ENCODE peak calls at places on chromosomes 6 and 20, in four cellular contexts. I, Q, S and P are unnamed samples. For H3K4me1, the result is how much of the 10 kb centered on the place peaks cover.

GRCh38 chr6:40901322-40902055 is 137.5 kb downstream of the UNC5CL start:
- DNase-seq in I (no peak), Q (no peak), S (no peak), P (no peak)

GRCh38 chr6:133584903-133585302 is 304.0 kb upstream of the TCF21 start:
- DNase-seq in Q (no peak), S (no peak), I (no peak), P (no peak)

GRCh38 chr6:158219229-158219628 is 51.1 kb downstream of the GTF2H5 start:
- DNase-seq in Q (peak), S (no peak), I (peak), P (no peak)

GRCh38 chr6:88050140-88050818 is 2.6 kb downstream of the SPACA1 start:
- DNase-seq in I (no peak), S (no peak), Q (no peak), P (no peak)

GRCh38 chr6:84411060-84411629 is 183.7 kb upstream of the CEP162 start:
- DNase-seq in S (no peak), I (peak), Q (peak), P (no peak)

GRCh38 chr6:162699961-162700360 is 27.6 kb downstream of the PRKN start:
- DNase-seq in Q (no peak), S (no peak), I (no peak), P (no peak)

GRCh38 chr20:44271915-44272663 is 25.0 kb downstream of the GDAP1L1 start:
- DNase-seq in Q (no peak), I (no peak), S (peak), P (no peak)

GRCh38 chr20:53609501-53610445 is 16.1 kb upstream of the ZNF217 start:
- DNase-seq in Q (peak), S (no peak), I (peak), P (no peak)

GRCh38 chr6:3285732-3286131 is 27.0 kb downstream of the PSMG4 start:
- DNase-seq in I (no peak), Q (no peak), S (no peak), P (no peak)

GRCh38 chr6:40550096-40550731 is 37.0 kb downstream of the LRFN2 start:
- DNase-seq in I (peak), S (no peak), Q (peak), P (peak)

GRCh38 chr6:128303870-128304269 is 216.5 kb downstream of the PTPRK start:
- DNase-seq in Q (no peak), S (no peak), I (no peak), P (no peak)

GRCh38 chr6:35476004-35476403 is 7.8 kb downstream of the RPL10A start:
- DNase-seq in S (peak), Q (no peak), I (no peak), P (no peak)

GRCh38 chr20:21209668-21210067 is 83.8 kb downstream of the KIZ start:
- DNase-seq in S (no peak), Q (no peak), I (no peak), P (no peak)

GRCh38 chr6:47106216-47106615 is 64.1 kb upstream of the ADGRF1 start:
- DNase-seq in I (no peak), S (no peak), Q (peak), P (no peak)

GRCh38 chr6:154996841-154997311 is 1.8 kb downstream of the TIAM2 start:
- DNase-seq in I (no peak), S (no peak), Q (no peak), P (no peak)

GRCh38 chr20:11117808-11118528 is 444.2 kb upstream of the JAG1 start:
- DNase-seq in I (peak), Q (peak), S (no peak), P (no peak)

GRCh38 chr6:56357616-56358373 is 110.4 kb upstream of the COL21A1 start:
- DNase-seq in S (no peak), Q (no peak), I (peak), P (no peak)

GRCh38 chr20:4947817-4948559 is 53.3 kb downstream of the SLC23A2 start:
- DNase-seq in I (no peak), Q (no peak), S (no peak), P (no peak)

GRCh38 chr20:45823949-45824835 is 2.9 kb downstream of the TNNC2 start:
- DNase-seq in I (no peak), S (peak), Q (peak), P (no peak)

GRCh38 chr20:51801220-51801991 is 915 bp downstream of the SALL4 start:
- DNase-seq in S (peak), I (no peak), Q (peak), P (peak)

GRCh38 chr20:24402234-24402633 is 67.2 kb upstream of the SYNDIG1 start:
- DNase-seq in I (no peak), Q (no peak), S (peak), P (no peak)

GRCh38 chr20:41879151-41879550 is 261.0 kb upstream of the CHD6 start:
- DNase-seq in Q (no peak), I (no peak), S (no peak), P (peak)

GRCh38 chr6:134447423-134447822 is 129.5 kb upstream of the SGK1 start:
- DNase-seq in Q (no peak), S (no peak), I (peak), P (no peak)

GRCh38 chr6:13383280-13384163 is 55.2 kb upstream of the TBC1D7 start:
- DNase-seq in I (peak), Q (peak), S (no peak), P (no peak)

GRCh38 chr6:32692019-32692418 is 25.6 kb upstream of the HLA-DQB1 start:
- DNase-seq in I (no peak), S (peak), Q (no peak), P (peak)

GRCh38 chr20:15913661-15914060 is 659.6 kb downstream of the KIF16B start:
- DNase-seq in S (no peak), I (no peak), Q (no peak), P (no peak)

GRCh38 chr6:147220345-147220744 is 16.1 kb downstream of the STXBP5 start:
- DNase-seq in Q (no peak), I (no peak), S (no peak), P (no peak)

GRCh38 chr6:33014841-33015634 is 5.6 kb upstream of the HLA-DOA start:
- DNase-seq in Q (peak), S (peak), I (peak), P (peak)

GRCh38 chr6:14406616-14407343 is 289.2 kb downstream of the CD83 start:
- DNase-seq in I (no peak), S (no peak), Q (no peak), P (peak)

GRCh38 chr6:41036188-41036587 is 2.8 kb downstream of the UNC5CL start:
- DNase-seq in S (no peak), I (no peak), Q (no peak), P (no peak)

GRCh38 chr6:113364781-113365545 is 492.2 kb upstream of the MARCKS start:
- DNase-seq in S (no peak), Q (peak), I (peak), P (no peak)
- H3K14ac ChIP-seq in S (no peak), Q (no peak), I (peak), P (no peak)

GRCh38 chr6:111322145-111322544 is 160.9 kb downstream of the REV3L start:
- DNase-seq in Q (no peak), S (no peak), I (no peak), P (no peak)
- H3K4me2 ChIP-seq in Q (no peak), S (no peak), I (no peak), P (no peak)

GRCh38 chr20:50308513-50309279 is 118.1 kb downstream of the CEBPB start:
- DNase-seq in Q (peak), I (peak), S (peak), P (no peak)

GRCh38 chr20:50308166-50308512 is 117.5 kb downstream of the CEBPB start:
- DNase-seq in Q (no peak), S (no peak), I (no peak), P (no peak)

GRCh38 chr20:50310673-50311051 is 120.0 kb downstream of the CEBPB start:
- DNase-seq in Q (no peak), I (no peak), S (no peak), P (no peak)

GRCh38 chr20:50309764-50310672 is 119.4 kb downstream of the CEBPB start:
- DNase-seq in S (no peak), Q (no peak), I (no peak), P (no peak)

DNA sequence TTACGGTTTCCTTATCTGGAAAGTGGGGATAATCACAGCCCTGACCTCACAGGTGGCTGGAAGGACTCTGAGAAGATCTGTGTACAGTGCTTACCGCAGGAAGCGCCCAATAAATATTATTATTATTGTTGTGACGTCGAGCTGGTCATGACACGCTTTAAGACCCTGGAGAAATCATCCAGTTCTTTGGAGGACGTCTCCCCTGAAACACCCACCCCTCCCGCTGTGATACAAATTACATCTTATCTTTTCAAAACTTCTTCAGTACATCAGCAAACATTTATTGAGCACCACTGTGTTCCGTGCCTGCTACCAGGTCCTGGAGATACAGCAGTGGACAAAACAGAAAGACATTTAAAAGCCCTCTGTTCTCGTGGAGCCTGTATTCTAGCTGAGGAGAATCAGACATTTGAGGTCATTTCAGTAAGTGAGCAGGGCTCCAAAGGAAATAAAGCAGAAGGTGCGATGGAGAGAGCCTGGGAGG is 118.7 kb downstream of the CEBPB start:
- DNase-seq in Q (peak), S (no peak), I (peak), P (no peak)
- H3K4me1 ChIP-seq in Q (under half), S (under half), I (half or more), P (under half)

GRCh38 chr6:108254436-108255410 is 6.1 kb downstream of the SNX3 start:
- DNase-seq in I (no peak), Q (no peak), S (no peak), P (no peak)

GRCh38 chr6:108263371-108263770 is 2.5 kb upstream of the SNX3 start:
- DNase-seq in I (no peak), S (no peak), Q (no peak), P (no peak)

GRCh38 chr6:108260809-108261569 is at the start of gene SNX3:
- DNase-seq in I (peak), S (peak), Q (peak), P (peak)

DNA sequence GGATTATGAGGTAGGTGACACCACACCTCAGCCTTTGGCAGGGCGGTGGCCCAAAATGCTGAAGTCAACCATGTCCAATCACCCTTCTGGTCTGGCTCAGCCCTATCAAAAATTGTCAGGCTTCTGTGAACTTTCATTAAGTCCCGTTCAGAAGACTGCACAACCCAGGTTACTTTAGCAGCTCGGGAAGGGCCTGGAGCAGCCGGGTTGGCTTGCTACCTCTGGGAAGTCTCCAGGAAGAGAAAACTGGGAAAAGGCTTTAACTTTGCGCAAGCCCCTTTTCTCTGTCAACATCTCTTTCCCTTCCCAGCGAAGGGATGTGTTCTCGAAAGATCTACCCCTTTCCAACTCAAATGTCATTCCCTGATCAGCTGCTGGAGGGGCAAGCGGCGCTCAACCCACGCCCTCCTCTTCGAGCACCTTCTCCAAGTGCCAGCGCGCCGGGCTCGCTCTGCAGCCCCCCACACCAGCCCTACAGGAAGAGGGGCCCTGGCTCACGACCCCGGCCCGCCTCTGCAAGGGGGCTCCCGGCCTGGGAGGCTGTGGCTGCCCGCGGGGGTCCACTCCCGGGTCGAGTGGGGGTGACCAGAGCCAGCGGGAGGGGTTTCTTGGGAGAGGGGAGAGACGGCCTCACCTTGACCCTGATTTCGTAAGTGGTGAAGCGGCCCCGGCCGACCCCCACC is 573 bp downstream of the SNX3 start:
- DNase-seq in S (peak), I (peak), Q (peak), P (peak)
- H3K14ac ChIP-seq in S (peak), I (peak), Q (peak), P (peak)

GRCh38 chr20:23033918-23034317 is 1.2 kb upstream of the SSTR4 start:
- DNase-seq in Q (no peak), S (no peak), I (no peak), P (no peak)

GRCh38 chr20:23037017-23037481 is 1.9 kb downstream of the SSTR4 start:
- DNase-seq in Q (no peak), S (no peak), I (no peak), P (no peak)

GRCh38 chr20:23036371-23036770 is 1.3 kb downstream of the SSTR4 start:
- DNase-seq in S (no peak), I (no peak), Q (no peak), P (no peak)

GRCh38 chr20:23035731-23036130 is 619 bp downstream of the SSTR4 start:
- DNase-seq in I (no peak), Q (no peak), S (no peak), P (no peak)

GRCh38 chr20:23034721-23035671 is at the start of gene SSTR4:
- DNase-seq in I (no peak), Q (no peak), S (no peak), P (no peak)
- H3K4me2 ChIP-seq in I (no peak), Q (no peak), S (peak), P (peak)

GRCh38 chr20:50557549-50558134 is 47.5 kb downstream of the PTPN1 start:
- DNase-seq in I (no peak), Q (no peak), S (no peak), P (no peak)
- H3K4me1 ChIP-seq in I (under half), Q (under half), S (under half), P (under half)

DNA sequence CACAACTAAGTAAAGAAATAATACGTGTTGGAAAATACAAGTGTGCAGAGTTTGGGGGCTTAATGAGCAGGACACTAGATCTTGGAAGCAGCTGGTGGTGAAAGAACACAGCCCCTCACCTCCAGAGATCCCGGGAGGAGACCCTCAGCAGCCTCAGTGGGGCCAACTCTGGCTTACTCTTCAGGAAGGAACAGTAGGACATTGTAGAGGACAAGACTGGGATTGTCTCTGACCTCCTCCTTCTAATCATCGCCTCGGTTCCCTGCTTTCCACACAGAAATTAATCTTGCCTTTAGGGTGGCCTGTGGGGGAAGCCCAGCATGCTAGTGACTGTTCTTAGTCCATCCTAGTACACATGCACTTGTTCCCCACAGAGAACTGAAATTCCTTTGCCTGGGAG is 130.7 kb downstream of the AKAP7 start:
- DNase-seq in S (no peak), I (no peak), Q (no peak), P (no peak)
- H3K14ac ChIP-seq in S (no peak), I (no peak), Q (peak), P (no peak)

GRCh38 chr20:32539063-32539816 is 45.9 kb downstream of the NOL4L start:
- DNase-seq in I (no peak), S (no peak), Q (no peak), P (no peak)

GRCh38 chr20:32536861-32537656 is 48.1 kb downstream of the NOL4L start:
- DNase-seq in Q (no peak), I (no peak), S (no peak), P (no peak)

GRCh38 chr20:32539817-32540675 is 45.1 kb downstream of the NOL4L start:
- DNase-seq in S (no peak), Q (no peak), I (no peak), P (no peak)

GRCh38 chr20:32537657-32538525 is 47.2 kb downstream of the NOL4L start:
- DNase-seq in S (peak), Q (no peak), I (no peak), P (no peak)

DNA sequence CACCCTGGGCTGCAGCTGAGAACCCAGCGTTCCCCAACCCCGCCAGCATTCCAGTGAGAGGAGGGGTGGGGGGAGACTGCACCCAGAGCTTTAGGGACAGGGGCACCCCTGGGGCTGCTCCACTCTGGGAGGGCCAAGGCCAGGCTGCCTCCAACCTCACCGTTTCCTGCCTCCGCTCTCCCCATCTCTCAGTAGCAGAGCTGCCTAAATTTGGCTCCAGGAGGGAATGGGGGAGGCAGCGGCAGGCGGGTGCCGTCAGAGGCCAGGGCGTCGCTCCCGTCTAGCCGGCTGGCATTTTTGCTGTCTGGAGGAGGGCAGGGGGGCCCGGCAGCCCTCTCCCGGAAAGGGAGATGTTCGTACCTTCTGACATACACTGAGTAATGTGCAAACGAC is 46.6 kb downstream of the NOL4L start:
- DNase-seq in Q (no peak), S (peak), I (no peak), P (no peak)
- H3K4me2 ChIP-seq in Q (no peak), S (peak), I (no peak), P (no peak)

GRCh38 chr6:37180075-37180474 is 10.1 kb downstream of the PIM1 start:
- DNase-seq in I (no peak), S (no peak), Q (no peak), P (no peak)

GRCh38 chr6:37177950-37178517 is 8.1 kb downstream of the PIM1 start:
- DNase-seq in I (no peak), Q (no peak), S (no peak), P (no peak)

GRCh38 chr6:37187321-37188022 is 17.5 kb downstream of the PIM1 start:
- DNase-seq in I (no peak), S (no peak), Q (no peak), P (no peak)

GRCh38 chr6:37177083-37177949 is 7.4 kb downstream of the PIM1 start:
- DNase-seq in S (no peak), Q (no peak), I (no peak), P (no peak)

GRCh38 chr6:37182736-37183590 is 13.0 kb downstream of the PIM1 start:
- DNase-seq in Q (no peak), S (no peak), I (no peak), P (no peak)
- H3K4me1 ChIP-seq in Q (under half), S (under half), I (under half), P (under half)

GRCh38 chr6:149648148-149649145 is at the start of gene KATNA1:
- DNase-seq in Q (peak), S (peak), I (peak), P (peak)
- H3K14ac ChIP-seq in Q (peak), S (peak), I (peak), P (no peak)